ENCODE peak calls at places on chromosomes 6 and 20, in nine cellular contexts. J is sigmoid colon; M is GM06990; K is GM12865; X is CD8-positive, alpha-beta T cell; D is GM23338; N is psoas muscle; Y is AG04450; Z is A549. Q is an unnamed sample.
A peak's percentile ranks its signal among the peaks of the same experiment; 100 is the strongest.

GRCh38 chr20:33068251-33068939 is 11.0 kb upstream of the BPIFB4 start:
- DNase-seq in Z (no peak), J (no peak), K (no peak), D (no peak), M (no peak), Y (no peak), N (no peak), X (no peak), Q (no peak)

GRCh38 chr6:64062960-64063683 is 427.5 kb downstream of the PHF3 start:
- DNase-seq in M (no peak), D (no peak), Z (peak; percentile 10), X (no peak), J (no peak), K (no peak), Y (no peak), N (no peak), Q (no peak)

GRCh38 chr6:53671111-53671510 is 5.6 kb upstream of the KLHL31 start:
- DNase-seq in N (no peak), Y (no peak), J (no peak), X (no peak), M (no peak), K (no peak), Z (no peak), D (no peak), Q (no peak)

GRCh38 chr6:131640576-131640975 is 3.5 kb downstream of the ENPP3 start:
- DNase-seq in N (no peak), K (no peak), D (no peak), J (no peak), Y (no peak), X (no peak), M (no peak), Z (no peak), Q (no peak)

GRCh38 chr6:88922775-88923548 is 40.5 kb downstream of the RNGTT start:
- DNase-seq in K (no peak), D (no peak), M (no peak), X (no peak), Z (no peak), J (no peak), N (no peak), Y (no peak), Q (peak; percentile 34)

GRCh38 chr20:8401491-8401890 is 269.4 kb downstream of the PLCB1 start:
- DNase-seq in Z (no peak), Y (no peak), N (no peak), K (no peak), D (no peak), J (no peak), X (no peak), M (no peak), Q (peak; percentile 39)

GRCh38 chr6:17585766-17586502 is 14.2 kb upstream of the FAM8A1 start:
- DNase-seq in N (no peak), J (no peak), X (no peak), Z (peak; percentile 72), D (peak; percentile 81), Y (no peak), M (no peak), K (peak; percentile 19), Q (no peak)

GRCh38 chr6:64479134-64479533 is 843.5 kb downstream of the PHF3 start:
- DNase-seq in Y (no peak), N (no peak), K (no peak), Z (no peak), D (no peak), X (no peak), J (no peak), M (no peak), Q (no peak)

GRCh38 chr6:45864651-45865050 is 151.0 kb downstream of the CLIC5 start:
- DNase-seq in K (no peak), D (no peak), Z (no peak), Y (no peak), M (no peak), J (no peak), X (no peak), N (no peak), Q (no peak)

GRCh38 chr20:48489046-48489463 is 338.7 kb downstream of the PREX1 start:
- DNase-seq in D (no peak), Y (no peak), N (no peak), M (peak; percentile 65), Z (no peak), J (no peak), K (peak; percentile 58), X (no peak), Q (no peak)

GRCh38 chr6:81838031-81838430 is 85.5 kb upstream of the TENT5A start:
- DNase-seq in Z (peak; percentile 58), K (no peak), D (no peak), Y (no peak), N (no peak), J (no peak), M (no peak), X (no peak), Q (no peak)

GRCh38 chr6:170163405-170164170 is 127.3 kb downstream of the DLL1 start:
- DNase-seq in X (no peak), Y (no peak), J (no peak), Z (no peak), N (peak; percentile 33), M (no peak), D (no peak), K (no peak), Q (no peak)

GRCh38 chr20:40493551-40493950 is 195.5 kb downstream of the MAFB start:
- DNase-seq in Z (no peak), K (no peak), M (no peak), N (no peak), Y (no peak), D (no peak), X (no peak), J (no peak), Q (no peak)

GRCh38 chr6:75250552-75250951 is 7.0 kb upstream of the COX7A2 start:
- DNase-seq in Z (no peak), J (no peak), N (no peak), D (no peak), Y (no peak), K (no peak), M (no peak), X (no peak), Q (no peak)

GRCh38 chr20:16701296-16701695 is 28.5 kb upstream of the SNRPB2 start:
- DNase-seq in M (no peak), N (no peak), X (peak; percentile 17), K (peak; percentile 44), J (no peak), D (peak; percentile 51), Y (no peak), Z (peak; percentile 33), Q (peak; percentile 2)

GRCh38 chr20:2658414-2659354 is 5.3 kb downstream of the IDH3B start:
- DNase-seq in D (peak; percentile 47), Y (no peak), J (no peak), N (no peak), X (no peak), K (peak; percentile 51), Z (peak; percentile 40), M (no peak), Q (no peak)

GRCh38 chr20:22501566-22502344 is 82.6 kb downstream of the FOXA2 start:
- DNase-seq in N (no peak), M (no peak), K (no peak), X (no peak), D (no peak), Y (no peak), J (no peak), Z (no peak), Q (no peak)

GRCh38 chr6:2008383-2008976 is 236.9 kb downstream of the GMDS start:
- DNase-seq in Y (no peak), M (no peak), J (no peak), N (no peak), Z (no peak), D (no peak), K (no peak), X (no peak), Q (peak; percentile 13)

GRCh38 chr6:15816661-15817060 is 153.8 kb upstream of the DTNBP1 start:
- DNase-seq in Y (no peak), Z (no peak), D (no peak), J (no peak), M (no peak), X (no peak), K (no peak), N (no peak), Q (no peak)

GRCh38 chr6:9540534-9541126 is 874.2 kb downstream of the TFAP2A start:
- DNase-seq in M (no peak), J (no peak), Y (peak; percentile 13), X (no peak), N (no peak), K (peak; percentile 58), Z (peak; percentile 49), D (peak; percentile 61), Q (peak; percentile 48)

GRCh38 chr20:60113024-60113724 is 155.0 kb downstream of the CDH26 start:
- DNase-seq in Z (no peak), X (no peak), Y (no peak), M (no peak), N (no peak), J (no peak), K (no peak), D (no peak), Q (no peak)

GRCh38 chr6:146593978-146594377 is 4.8 kb upstream of the ADGB start:
- DNase-seq in X (no peak), K (no peak), N (no peak), J (no peak), M (no peak), Z (no peak), D (no peak), Y (no peak), Q (no peak)

GRCh38 chr20:18466574-18466893 is 296 bp downstream of the DZANK1 start:
- DNase-seq in D (no peak), Y (no peak), K (no peak), J (no peak), X (no peak), N (no peak), M (no peak), Z (no peak), Q (no peak)

GRCh38 chr6:35392111-35392702 is 49.8 kb downstream of the PPARD start:
- DNase-seq in D (no peak), Y (no peak), K (no peak), X (no peak), N (no peak), M (no peak), Z (no peak), J (no peak), Q (no peak)
- H3K4me3 ChIP-seq in D (no peak overlapping the region), Y (no peak overlapping the region), K (no peak overlapping the region), X (no peak overlapping the region), N (no peak overlapping the region), M (no peak overlapping the region), Z (no peak overlapping the region), J (no peak overlapping the region), Q (no peak overlapping the region)

GRCh38 chr20:31392836-31393235 is 2.4 kb upstream of the DEFB119 start:
- DNase-seq in K (no peak), J (no peak), N (no peak), Y (no peak), D (no peak), X (no peak), M (no peak), Z (no peak), Q (no peak)
- TF ChIP-seq CTCF in K (no peak), J (no peak), N (no peak), Y (no peak), D (no peak), X (no peak), M (no peak), Z (no peak), Q (no peak)

GRCh38 chr6:44226368-44227137 is 3.2 kb downstream of the SLC29A1 start:
- DNase-seq in K (no peak), M (no peak), D (no peak), Z (no peak), N (peak; percentile 67), J (peak; percentile 83), Y (no peak), X (no peak), Q (no peak)
- H3K4me3 ChIP-seq in K (no peak overlapping the region), M (no peak overlapping the region), D (peak overlapping the region; percentile 84), Z (no peak overlapping the region), N (peak overlapping the region; percentile 71), J (peak overlapping the region; percentile 39), Y (no peak overlapping the region), X (no peak overlapping the region), Q (no peak overlapping the region)

GRCh38 chr20:64083380-64084208 is 604 bp downstream of the LKAAEAR1 start:
- DNase-seq in J (no peak), Z (peak; percentile 87), X (peak; percentile 67), D (peak; percentile 93), Y (no peak), M (peak; percentile 73), K (peak; percentile 74), N (peak; percentile 82), Q (peak; percentile 59)
- TF ChIP-seq CTCF in J (no peak), Z (peak; percentile 77), X (peak; percentile 54), D (peak; percentile 77), Y (peak; percentile 62), M (peak; percentile 67), K (peak; percentile 62), N (peak; percentile 67), Q (peak; percentile 36)

Q was measured in AG10803.